ENCODE peak calls at places on chromosomes 3 and 15, in five cellular contexts. G, W, I, Q and S are unnamed samples.

GRCh38 chr3:61381745-61382392 is 130.6 kb upstream of the FHIT start:
- DNase-seq in Q (no peak), I (no peak), G (no peak), W (peak), S (no peak)

GRCh38 chr3:69738291-69738690 is 973 bp upstream of the MITF start:
- DNase-seq in G (no peak), W (peak), Q (no peak), I (no peak), S (no peak)

GRCh38 chr15:36026627-36027026 is 480.7 kb upstream of the DPH6 start:
- DNase-seq in Q (no peak), I (no peak), W (no peak), G (no peak), S (no peak)

GRCh38 chr15:40878785-40879184 is 4.8 kb upstream of the RHOV start:
- DNase-seq in I (no peak), G (no peak), Q (no peak), W (peak), S (no peak)

GRCh38 chr3:10177737-10178136 is 13.0 kb downstream of the IRAK2 start:
- DNase-seq in Q (no peak), I (no peak), G (no peak), W (no peak), S (no peak)

GRCh38 chr3:61936344-61936937 is 375.1 kb downstream of the PTPRG start:
- DNase-seq in W (no peak), G (no peak), Q (no peak), I (no peak), S (no peak)

GRCh38 chr15:70833897-70834765 is 19.8 kb downstream of the LARP6 start:
- DNase-seq in Q (no peak), I (peak), W (peak), G (no peak), S (no peak)

GRCh38 chr3:105327662-105328337 is 38.9 kb upstream of the ALCAM start:
- DNase-seq in G (no peak), I (no peak), W (peak), Q (no peak), S (no peak)

GRCh38 chr3:127448671-127449070 is 141.9 kb downstream of the TPRA1 start:
- DNase-seq in Q (no peak), W (no peak), I (peak), G (no peak), S (no peak)

GRCh38 chr3:89877230-89877629 is 769.8 kb downstream of the EPHA3 start:
- DNase-seq in G (no peak), W (no peak), Q (no peak), I (no peak), S (no peak)

GRCh38 chr15:69609176-69609575 is 156.6 kb downstream of the RPLP1 start:
- DNase-seq in G (no peak), Q (no peak), W (no peak), I (peak), S (no peak)

GRCh38 chr15:79875213-79875612 is 21.6 kb downstream of the MTHFS start:
- DNase-seq in G (no peak), I (no peak), W (no peak), Q (no peak), S (no peak)

GRCh38 chr3:43055806-43056770 is 49.8 kb downstream of the POMGNT2 start:
- DNase-seq in W (no peak), G (no peak), Q (no peak), I (no peak), S (no peak)

GRCh38 chr3:43736558-43736995 is 45.8 kb downstream of the ABHD5 start:
- DNase-seq in G (no peak), Q (no peak), W (no peak), I (no peak), S (no peak)

GRCh38 chr15:68536331-68537095 is 42.3 kb upstream of the CORO2B start:
- DNase-seq in I (no peak), G (no peak), W (peak), Q (no peak), S (no peak)

GRCh38 chr3:189673535-189673934 is 42.3 kb downstream of the TP63 start:
- DNase-seq in Q (no peak), W (no peak), I (no peak), G (no peak), S (no peak)

GRCh38 chr3:64459711-64460110 is 228.1 kb downstream of the ADAMTS9 start:
- DNase-seq in I (no peak), W (no peak), Q (no peak), G (no peak), S (no peak)

GRCh38 chr15:69578792-69579587 is 126.4 kb downstream of the RPLP1 start:
- DNase-seq in W (peak), I (peak), Q (no peak), G (peak), S (no peak)

GRCh38 chr3:132006605-132007204 is 28.1 kb downstream of the CPNE4 start:
- DNase-seq in G (no peak), I (peak), W (peak), Q (no peak), S (no peak)

DNA sequence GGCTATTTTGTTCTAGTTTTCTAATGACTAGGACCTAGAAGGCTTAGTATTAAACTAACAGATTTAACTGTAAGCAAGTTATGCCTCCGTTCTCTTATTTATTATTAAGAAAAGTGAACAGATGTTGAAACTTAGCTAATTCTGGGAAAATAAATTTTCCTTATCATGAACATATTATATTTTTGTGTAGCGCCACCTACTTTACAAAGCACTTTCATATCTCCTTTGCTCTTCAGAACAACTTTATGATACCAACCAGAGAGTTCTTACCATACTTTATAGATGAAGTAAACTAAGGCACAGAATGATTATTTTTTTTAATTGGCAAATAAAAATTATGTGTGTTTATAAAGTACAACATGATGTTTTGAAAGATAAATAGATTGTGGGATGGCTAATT is 59.4 kb downstream of the NME9 start:
- DNase-seq in Q (no peak), I (no peak), W (no peak), G (no peak), S (no peak)
- TF ChIP-seq CTCF in Q (no peak), I (no peak), W (no peak), G (no peak), S (no peak)

GRCh38 chr3:138186216-138186615 is 885 bp upstream of the ARMC8 start:
- DNase-seq in I (no peak), Q (no peak), W (peak), G (no peak), S (no peak)

GRCh38 chr3:138184994-138185393 is 2.1 kb upstream of the ARMC8 start:
- DNase-seq in I (no peak), W (peak), Q (no peak), G (no peak), S (no peak)

GRCh38 chr3:138174421-138175122 is at the start of gene DBR1:
- DNase-seq in Q (peak), G (peak), I (peak), W (peak), S (peak)

DNA sequence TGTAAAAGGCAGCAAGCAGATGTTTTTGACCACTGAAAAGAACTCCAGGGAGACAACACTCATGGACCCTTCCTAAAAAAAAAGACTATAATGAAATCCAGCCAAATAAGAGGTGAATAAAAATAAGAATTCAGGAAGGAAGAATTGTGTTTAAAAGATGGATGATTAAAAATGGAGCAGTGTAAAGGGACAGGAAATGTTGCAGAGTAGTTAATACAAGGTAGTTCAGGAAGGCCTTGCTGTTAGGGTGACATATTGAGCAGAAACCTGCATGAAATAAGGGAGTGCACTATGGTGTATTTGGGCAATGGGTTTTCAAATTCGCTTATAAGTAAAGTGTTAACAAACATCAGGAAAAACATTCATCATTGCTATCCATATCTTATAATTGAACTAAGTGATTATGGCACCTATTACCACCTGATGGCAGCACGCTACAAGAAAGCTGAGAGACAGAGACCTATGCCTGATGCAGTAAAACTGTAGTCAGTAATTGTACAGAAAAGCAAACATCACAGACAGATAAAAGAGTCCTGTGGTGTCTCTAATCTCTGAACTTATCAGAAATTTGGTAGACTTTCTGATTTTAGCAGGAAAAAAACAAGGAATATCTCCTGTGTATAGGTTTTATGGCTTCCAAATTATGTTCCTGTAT is 5.8 kb upstream of the DBR1 start:
- DNase-seq in G (no peak), W (peak), I (peak), Q (no peak), S (no peak)
- TF ChIP-seq CTCF in G (no peak), W (peak), I (no peak), Q (peak), S (no peak)

GRCh38 chr3:150521458-150521857 is 24.8 kb downstream of the SERP1 start:
- DNase-seq in I (no peak), Q (no peak), W (no peak), G (no peak), S (no peak)
- TF ChIP-seq CTCF in I (no peak), Q (no peak), W (no peak), G (no peak), S (no peak)

GRCh38 chr3:101195951-101196713 is 124.2 kb downstream of the IMPG2 start:
- DNase-seq in G (no peak), W (peak), Q (no peak), I (no peak), S (no peak)
- TF ChIP-seq CTCF in G (no peak), W (peak), Q (peak), I (no peak), S (no peak)

GRCh38 chr3:38840987-38841386 is 25.0 kb upstream of the SCN10A start:
- DNase-seq in I (no peak), G (no peak), Q (no peak), W (no peak), S (no peak)
- TF ChIP-seq CTCF in I (no peak), G (no peak), Q (no peak), W (no peak), S (no peak)

GRCh38 chr3:73419179-73419803 is 205.4 kb downstream of the PDZRN3 start:
- DNase-seq in Q (no peak), G (no peak), I (no peak), W (no peak), S (no peak)
- TF ChIP-seq CTCF in Q (peak), G (no peak), I (no peak), W (no peak), S (no peak)

GRCh38 chr15:83793069-83793468 is 139.1 kb downstream of the ADAMTSL3 start:
- DNase-seq in Q (no peak), I (no peak), W (no peak), G (no peak), S (no peak)

GRCh38 chr15:83794209-83794608 is 140.3 kb downstream of the ADAMTSL3 start:
- DNase-seq in I (no peak), G (no peak), W (peak), Q (no peak), S (no peak)
- TF ChIP-seq CTCF in I (no peak), G (no peak), W (no peak), Q (no peak), S (no peak)

DNA sequence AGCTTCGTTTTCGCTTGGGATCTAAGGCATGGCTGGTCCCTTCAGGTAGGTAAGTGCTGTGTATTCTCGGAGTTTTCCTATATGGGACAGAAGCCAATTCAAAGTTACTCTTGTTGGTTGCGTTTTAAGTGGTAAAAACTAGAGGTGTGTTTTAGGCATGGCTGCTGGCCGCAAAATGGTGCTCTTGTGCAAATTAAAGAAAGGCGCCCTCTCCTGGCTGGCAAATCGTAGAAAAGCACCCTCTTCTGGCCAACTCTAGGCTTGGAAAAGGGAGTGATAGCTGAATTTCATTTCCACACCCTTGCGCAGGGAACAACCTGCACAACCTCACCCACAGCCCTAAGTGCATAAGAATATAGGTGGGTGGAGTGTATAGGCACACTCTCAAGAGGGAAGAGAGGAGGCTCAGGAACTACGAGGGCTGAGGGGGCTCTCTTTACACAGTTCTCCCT is 23.5 kb downstream of the DRD3 start:
- DNase-seq in W (peak), Q (no peak), G (no peak), I (no peak), S (no peak)
- TF ChIP-seq CTCF in W (peak), Q (peak), G (no peak), I (no peak), S (no peak)

GRCh38 chr3:129653019-129653418 is 46.5 kb upstream of the PLXND1 start:
- DNase-seq in Q (no peak), G (no peak), I (no peak), W (no peak), S (no peak)

GRCh38 chr3:129650256-129650872 is 43.9 kb upstream of the PLXND1 start:
- DNase-seq in G (peak), Q (peak), I (peak), W (peak), S (peak)

GRCh38 chr3:129648331-129648730 is 41.9 kb upstream of the PLXND1 start:
- DNase-seq in Q (no peak), I (no peak), G (no peak), W (no peak), S (no peak)

GRCh38 chr3:129654126-129654525 is 47.6 kb upstream of the PLXND1 start:
- DNase-seq in Q (no peak), W (no peak), G (no peak), I (no peak), S (no peak)

DNA sequence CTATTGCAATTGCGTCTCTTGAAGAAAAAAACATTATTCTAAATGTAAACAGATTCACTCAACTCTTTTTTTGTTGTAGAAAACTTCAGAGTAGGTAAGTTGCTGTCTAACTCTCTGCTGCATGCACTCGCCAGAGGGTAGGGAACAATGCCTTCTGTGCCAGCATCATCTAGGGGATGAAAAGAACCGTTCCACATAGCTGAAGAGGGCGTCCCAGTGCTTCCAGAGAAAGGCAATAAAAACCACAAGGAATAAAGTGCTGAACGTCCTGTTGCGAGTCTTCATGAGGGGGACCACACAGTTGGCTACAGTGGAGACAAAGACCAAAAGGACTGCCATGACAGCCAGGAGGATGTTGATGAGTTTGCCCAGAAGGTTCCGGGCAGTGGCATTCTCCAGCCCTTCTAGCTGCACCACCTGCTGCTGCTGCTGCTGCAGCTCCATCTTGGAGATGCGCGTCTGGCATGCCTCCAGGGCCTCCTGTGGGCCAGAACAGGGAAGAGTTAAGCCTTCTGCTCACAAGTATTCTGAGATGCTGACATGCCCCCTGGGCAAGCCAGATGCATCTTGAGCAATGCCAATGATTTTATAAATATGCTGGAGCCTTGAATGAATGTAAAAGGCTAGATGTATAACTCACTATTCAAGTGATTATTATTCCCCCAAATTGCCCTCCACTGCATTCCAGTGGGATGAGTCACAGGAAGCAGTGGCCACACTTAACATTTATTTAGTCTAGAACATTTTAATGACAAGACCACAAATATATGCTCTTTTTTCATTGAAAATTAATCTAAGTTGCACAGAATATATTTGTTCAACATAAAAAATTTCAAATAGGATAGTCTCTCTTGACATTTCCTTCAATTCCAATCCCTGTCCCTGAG is 45.1 kb upstream of the PLXND1 start:
- DNase-seq in I (no peak), Q (no peak), G (no peak), W (peak), S (no peak)
- TF ChIP-seq CTCF in I (no peak), Q (no peak), G (no peak), W (no peak), S (no peak)

GRCh38 chr15:45306105-45306504 is 54.1 kb downstream of the SLC28A2 start:
- DNase-seq in W (no peak), G (no peak), I (no peak), Q (no peak), S (no peak)

GRCh38 chr15:45307230-45307924 is 55.3 kb downstream of the SLC28A2 start:
- DNase-seq in I (no peak), W (peak), G (no peak), Q (no peak), S (no peak)
- TF ChIP-seq CTCF in I (peak), W (peak), G (no peak), Q (peak), S (peak)